ENCODE peak calls at places on chromosomes 2 and 18, in eight cellular contexts. J is iPS DF 6.9; A is lower leg skin; U is adrenal gland; L is head of caudate nucleus; D is cardiac fibroblast; K is activated CD4-positive, alpha-beta memory T cell treated with anti-CD3 and anti-CD28 coated beads, Interleukin-2, amount 10 ng/mL, durations not matched to agents 7 days and 5 days; C is right cardiac atrium. Q is an unnamed sample.

GRCh38 chr2:88658318-88658717 is 31.1 kb upstream of the EIF2AK3 start:
- DNase-seq in J (no peak), L (no peak), A (no peak), K (no peak), U (no peak), D (peak), C (no peak), Q (no peak)

GRCh38 chr2:42974697-42975357 is 182.4 kb upstream of the HAAO start:
- DNase-seq in C (peak), L (peak), J (peak), A (peak), D (peak), U (peak), K (peak), Q (peak)

GRCh38 chr2:104849618-104850097 is 4.3 kb upstream of the POU3F3 start:
- DNase-seq in D (peak), K (peak), L (peak), C (peak), J (no peak), A (no peak), U (peak), Q (peak)

GRCh38 chr2:37827911-37828411 is 97.1 kb upstream of the RMDN2 start:
- DNase-seq in L (no peak), U (no peak), A (no peak), C (no peak), J (no peak), D (peak), K (no peak), Q (no peak)

GRCh38 chr2:33583194-33583938 is 15.7 kb downstream of the FAM98A start:
- DNase-seq in L (no peak), A (no peak), C (no peak), J (no peak), K (no peak), U (peak), D (peak), Q (peak)

GRCh38 chr2:41947701-41948396 is 100.0 kb upstream of the PKDCC start:
- DNase-seq in A (no peak), C (peak), K (no peak), J (no peak), L (no peak), D (peak), U (no peak), Q (no peak)

GRCh38 chr18:10116574-10116973 is 202.8 kb downstream of the VAPA start:
- DNase-seq in U (no peak), J (no peak), C (no peak), K (no peak), D (no peak), L (no peak), A (no peak), Q (no peak)

GRCh38 chr2:128469875-128470274 is 151.2 kb upstream of the HS6ST1 start:
- DNase-seq in A (no peak), C (no peak), K (no peak), U (peak), J (no peak), D (no peak), L (no peak), Q (no peak)

GRCh38 chr2:172342056-172342455 is 85.3 kb upstream of the ITGA6 start:
- DNase-seq in K (no peak), J (no peak), U (no peak), A (no peak), C (peak), L (no peak), D (no peak), Q (no peak)

GRCh38 chr2:191462370-191462769 is 215.6 kb upstream of the NABP1 start:
- DNase-seq in C (no peak), J (no peak), K (no peak), D (no peak), L (no peak), U (no peak), A (no peak), Q (no peak)

GRCh38 chr2:101474752-101475384 is at the start of gene RFX8:
- DNase-seq in J (no peak), A (peak), L (no peak), C (no peak), U (no peak), D (peak), K (peak), Q (no peak)

Q was measured in SK-MEL-5.